ENCODE peak calls at places on chromosome 1, in eight cellular contexts. O, N, J, T, F, D, K and E are unnamed samples.

GRCh38 chr1:119227446-119227845 is 87.0 kb upstream of the WARS2 start:
- DNase-seq in O (no peak), N (no peak), J (no peak), T (no peak), F (peak), D (no peak), K (no peak), E (no peak)

GRCh38 chr1:19342077-19342775 is 30.1 kb downstream of the SLC66A1 start:
- DNase-seq in O (no peak), N (peak), J (no peak), T (no peak), F (no peak), D (no peak), K (no peak), E (no peak)

GRCh38 chr1:70586046-70586445 is 175.0 kb downstream of the CTH start:
- DNase-seq in O (no peak), N (no peak), J (no peak), T (no peak), F (no peak), D (no peak), K (no peak), E (no peak)

GRCh38 chr1:94244816-94245215 is 7.4 kb upstream of the ARHGAP29 start:
- DNase-seq in O (no peak), N (no peak), J (no peak), T (no peak), F (no peak), D (no peak), K (no peak), E (no peak)

GRCh38 chr1:31587720-31588423 is 11.6 kb downstream of the TINAGL1 start:
- DNase-seq in O (no peak), N (peak), J (peak), T (peak), F (peak), D (peak), K (peak), E (peak)

GRCh38 chr1:204084247-204084772 is 11.4 kb downstream of the SOX13 start:
- DNase-seq in O (no peak), N (no peak), J (no peak), T (peak), F (no peak), D (peak), K (peak), E (peak)

GRCh38 chr1:10575616-10576015 is 100.9 kb downstream of the PEX14 start:
- DNase-seq in O (peak), N (peak), J (peak), T (no peak), F (peak), D (no peak), K (no peak), E (no peak)

GRCh38 chr1:9875636-9876000 is 34.5 kb downstream of the CTNNBIP1 start:
- DNase-seq in O (no peak), N (no peak), J (no peak), T (no peak), F (no peak), D (no peak), K (no peak), E (no peak)

GRCh38 chr1:164651378-164651951 is 92.5 kb downstream of the PBX1 start:
- DNase-seq in O (no peak), N (peak), J (no peak), T (no peak), F (no peak), D (no peak), K (peak), E (no peak)

GRCh38 chr1:99565606-99566289 is 80.2 kb upstream of the PALMD start:
- DNase-seq in O (no peak), N (no peak), J (no peak), T (no peak), F (no peak), D (no peak), K (no peak), E (no peak)

GRCh38 chr1:169106921-169107672 is 607 bp downstream of the ATP1B1 start:
- DNase-seq in O (no peak), N (peak), J (peak), T (peak), F (no peak), D (peak), K (no peak), E (no peak)

GRCh38 chr1:154778944-154779343 is 91.1 kb downstream of the KCNN3 start:
- DNase-seq in O (no peak), N (no peak), J (no peak), T (no peak), F (no peak), D (no peak), K (no peak), E (no peak)

GRCh38 chr1:206926286-206926685 is 4.5 kb upstream of the FCMR start:
- DNase-seq in O (no peak), N (no peak), J (no peak), T (no peak), F (no peak), D (no peak), K (no peak), E (no peak)

GRCh38 chr1:184158911-184159701 is 107.6 kb downstream of the TSEN15 start:
- DNase-seq in O (no peak), N (no peak), J (no peak), T (no peak), F (no peak), D (no peak), K (no peak), E (no peak)

GRCh38 chr1:212555426-212555825 is 53.1 kb upstream of the ATF3 start:
- DNase-seq in O (no peak), N (no peak), J (no peak), T (no peak), F (no peak), D (no peak), K (no peak), E (no peak)

GRCh38 chr1:30756545-30757195 is 904 bp downstream of the LAPTM5 start:
- DNase-seq in O (peak), N (peak), J (peak), T (peak), F (peak), D (peak), K (peak), E (peak)

GRCh38 chr1:212007178-212007577 is 28.2 kb downstream of the INTS7 start:
- DNase-seq in O (no peak), N (no peak), J (no peak), T (no peak), F (no peak), D (no peak), K (no peak), E (no peak)

GRCh38 chr1:7922301-7922700 is 18.3 kb downstream of the TNFRSF9 start:
- DNase-seq in O (no peak), N (peak), J (no peak), T (no peak), F (no peak), D (no peak), K (no peak), E (no peak)

GRCh38 chr1:74811421-74812179 is 78.6 kb downstream of the TYW3 start:
- DNase-seq in O (no peak), N (no peak), J (no peak), T (no peak), F (no peak), D (no peak), K (no peak), E (no peak)

GRCh38 chr1:40535732-40536131 is 4.3 kb downstream of the ZNF684 start:
- DNase-seq in O (no peak), N (no peak), J (no peak), T (no peak), F (no peak), D (no peak), K (no peak), E (no peak)

GRCh38 chr1:8905582-8906191 is 27.2 kb upstream of the ENO1 start:
- DNase-seq in O (no peak), N (peak), J (no peak), T (no peak), F (peak), D (no peak), K (no peak), E (no peak)

GRCh38 chr1:55446351-55446750 is 231.2 kb upstream of the USP24 start:
- DNase-seq in O (no peak), N (peak), J (no peak), T (no peak), F (peak), D (no peak), K (no peak), E (no peak)

GRCh38 chr1:23385119-23385621 is 15.5 kb upstream of the ZNF436 start:
- DNase-seq in O (no peak), N (no peak), J (no peak), T (no peak), F (peak), D (peak), K (no peak), E (peak)

GRCh38 chr1:43437031-43437973 is 16.4 kb downstream of the HYI start:
- DNase-seq in O (no peak), N (no peak), J (no peak), T (no peak), F (no peak), D (no peak), K (peak), E (peak)